ENCODE peak calls at places on chromosomes 7 and 10, in ten cellular contexts. V is suprapubic skin, N is prostate gland, A is H1, C is endothelial cell of umbilical vein, D is HCT116, B is K562, S is HL-60, J is Panc1, X is SK-N-SH. L is an unnamed sample.

GRCh38 chr10:100881552-100882250 is 31.1 kb upstream of the SLF2 start:
- DNase-seq in V (no peak), N (no peak), A (no peak), C (no peak), D (no peak), B (no peak), S (no peak), J (no peak), X (no peak), L (no peak)

GRCh38 chr10:107081644-107082043 is 82.9 kb downstream of the SORCS1 start:
- DNase-seq in V (no peak), N (no peak), A (no peak), C (no peak), D (no peak), B (peak), S (no peak), J (no peak), X (no peak), L (no peak)

GRCh38 chr7:65972976-65973375 is 9.0 kb downstream of the GUSB start:
- DNase-seq in V (no peak), N (no peak), A (no peak), C (no peak), D (no peak), B (no peak), S (no peak), J (no peak), X (no peak), L (no peak)

GRCh38 chr10:28375399-28376354 is 72.8 kb upstream of the MPP7 start:
- DNase-seq in V (no peak), N (peak), A (no peak), C (no peak), D (peak), B (no peak), S (no peak), J (no peak), X (no peak), L (no peak)

GRCh38 chr7:78828317-78828716 is 625.1 kb downstream of the MAGI2 start:
- DNase-seq in V (no peak), N (no peak), A (no peak), C (no peak), D (no peak), B (no peak), S (no peak), J (no peak), X (no peak), L (no peak)

GRCh38 chr10:24262929-24263653 is 54.2 kb downstream of the KIAA1217 start:
- DNase-seq in V (no peak), N (peak), A (no peak), C (no peak), D (no peak), B (no peak), S (no peak), J (no peak), X (no peak), L (no peak)

GRCh38 chr7:82389847-82390246 is 53.7 kb downstream of the CACNA2D1 start:
- DNase-seq in V (no peak), N (no peak), A (no peak), C (no peak), D (no peak), B (no peak), S (no peak), J (no peak), X (no peak), L (no peak)

GRCh38 chr7:923108-924041 is 31.1 kb downstream of the ADAP1 start:
- DNase-seq in V (peak), N (no peak), A (no peak), C (no peak), D (no peak), B (peak), S (peak), J (no peak), X (no peak), L (no peak)

GRCh38 chr10:31739759-31740158 is 188.9 kb downstream of the ARHGAP12 start:
- DNase-seq in V (no peak), N (no peak), A (no peak), C (no peak), D (no peak), B (no peak), S (no peak), J (no peak), X (no peak), L (no peak)

GRCh38 chr10:132637477-132638129 is 100.0 kb downstream of the INPP5A start:
- DNase-seq in V (no peak), N (peak), A (no peak), C (peak), D (peak), B (peak), S (peak), J (peak), X (peak), L (no peak)

GRCh38 chr7:7201583-7202374 is 19.4 kb downstream of the C1GALT1 start:
- DNase-seq in V (no peak), N (no peak), A (no peak), C (no peak), D (no peak), B (no peak), S (no peak), J (no peak), X (no peak), L (no peak)

GRCh38 chr10:132876967-132877366 is 65.4 kb downstream of the CFAP46 start:
- DNase-seq in V (peak), N (no peak), A (no peak), C (no peak), D (no peak), B (no peak), S (no peak), J (no peak), X (no peak), L (no peak)

GRCh38 chr7:100881136-100881535 is 6.2 kb downstream of the SRRT start:
- DNase-seq in V (no peak), N (no peak), A (no peak), C (no peak), D (no peak), B (no peak), S (no peak), J (no peak), X (no peak), L (no peak)

GRCh38 chr7:131722371-131722770 is 165.9 kb upstream of the PODXL start:
- DNase-seq in V (no peak), N (no peak), A (no peak), C (no peak), D (no peak), B (no peak), S (no peak), J (no peak), X (no peak), L (no peak)

GRCh38 chr10:74292871-74293427 is 141.9 kb downstream of the ADK start:
- DNase-seq in V (no peak), N (no peak), A (no peak), C (no peak), D (peak), B (peak), S (no peak), J (no peak), X (no peak), L (no peak)

GRCh38 chr10:105585753-105586152 is 944.7 kb downstream of the SORCS3 start:
- DNase-seq in V (no peak), N (no peak), A (no peak), C (no peak), D (no peak), B (no peak), S (no peak), J (no peak), X (no peak), L (no peak)

GRCh38 chr7:98223898-98224700 is 12.9 kb downstream of the BHLHA15 start:
- DNase-seq in V (no peak), N (no peak), A (no peak), C (no peak), D (no peak), B (no peak), S (no peak), J (no peak), X (peak), L (no peak)

GRCh38 chr7:10083766-10084165 is 889.9 kb upstream of the PHF14 start:
- DNase-seq in V (no peak), N (no peak), A (no peak), C (no peak), D (no peak), B (no peak), S (no peak), J (no peak), X (no peak), L (no peak)

GRCh38 chr7:36217211-36217960 is 64.3 kb downstream of the EEPD1 start:
- DNase-seq in V (no peak), N (no peak), A (no peak), C (no peak), D (no peak), B (peak), S (no peak), J (no peak), X (no peak), L (no peak)

GRCh38 chr7:36217961-36218284 is 64.9 kb downstream of the EEPD1 start:
- DNase-seq in V (no peak), N (no peak), A (no peak), C (no peak), D (no peak), B (no peak), S (no peak), J (no peak), X (no peak), L (no peak)

GRCh38 chr7:36216063-36216684 is 63.1 kb downstream of the EEPD1 start:
- DNase-seq in V (no peak), N (no peak), A (no peak), C (no peak), D (no peak), B (no peak), S (no peak), J (no peak), X (no peak), L (no peak)

GRCh38 chr7:36214608-36215016 is 61.6 kb downstream of the EEPD1 start:
- DNase-seq in V (no peak), N (no peak), A (no peak), C (no peak), D (no peak), B (no peak), S (no peak), J (no peak), X (no peak), L (peak)

DNA sequence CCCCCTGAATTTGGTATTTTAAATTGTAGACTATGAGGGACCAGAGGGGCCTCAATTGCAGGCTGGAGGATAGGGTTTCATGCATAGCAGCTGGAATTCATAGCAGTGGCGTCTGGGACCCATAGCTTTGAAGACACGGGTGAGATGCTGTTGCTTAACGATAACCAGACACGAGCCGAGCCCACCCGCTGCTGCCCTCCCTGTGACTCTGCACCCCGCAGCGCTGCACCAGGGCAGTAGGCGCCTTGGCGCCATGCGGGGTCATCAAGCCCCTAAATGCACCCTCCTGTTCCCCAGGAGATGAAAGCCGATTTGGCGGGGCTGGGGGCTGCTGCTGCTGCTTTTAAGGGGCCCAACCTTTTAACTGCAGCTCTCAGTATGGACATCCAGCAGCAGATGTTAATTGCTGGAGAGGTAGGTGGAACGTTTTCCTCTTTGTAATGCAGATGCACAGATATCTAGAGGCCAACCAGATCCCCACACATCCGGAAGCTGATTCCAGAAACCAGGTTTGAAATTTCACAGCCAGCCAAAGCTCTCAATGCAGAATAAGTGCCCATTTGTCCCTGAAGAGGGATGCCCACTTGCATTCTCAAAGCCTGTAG is 62.1 kb downstream of the EEPD1 start:
- DNase-seq in V (no peak), N (no peak), A (no peak), C (no peak), D (no peak), B (no peak), S (no peak), J (no peak), X (peak), L (peak)
- TF ChIP-seq POLR2AphosphoS5 in V (no peak), N (no peak), A (no peak), C (no peak), D (no peak), B (no peak), S (no peak), J (no peak), X (no peak), L (no peak)

GRCh38 chr7:120805636-120806388 is 52.1 kb downstream of the TSPAN12 start:
- DNase-seq in V (no peak), N (peak), A (peak), C (peak), D (peak), B (peak), S (peak), J (peak), X (peak), L (no peak)
- TF ChIP-seq CTCF in V (peak), N (peak), A (no peak), C (peak), D (peak), B (peak), S (peak), J (peak), X (peak), L (peak)

GRCh38 chr7:25851332-25852248 is 300.4 kb upstream of the NFE2L3 start:
- DNase-seq in V (peak), N (peak), A (no peak), C (peak), D (no peak), B (peak), S (peak), J (peak), X (peak), L (no peak)
- TF ChIP-seq POLR2AphosphoS5 in V (no peak), N (peak), A (no peak), C (no peak), D (no peak), B (no peak), S (no peak), J (no peak), X (no peak), L (peak)

GRCh38 chr10:116524736-116525135 is 21.0 kb upstream of the PNLIP start:
- DNase-seq in V (no peak), N (no peak), A (no peak), C (no peak), D (no peak), B (no peak), S (no peak), J (no peak), X (no peak), L (no peak)

GRCh38 chr10:116526219-116526618 is 19.5 kb upstream of the PNLIP start:
- DNase-seq in V (no peak), N (no peak), A (no peak), C (no peak), D (no peak), B (no peak), S (no peak), J (no peak), X (no peak), L (no peak)

GRCh38 chr10:116521424-116522305 is 24.1 kb upstream of the PNLIP start:
- DNase-seq in V (no peak), N (no peak), A (no peak), C (peak), D (peak), B (peak), S (no peak), J (peak), X (peak), L (no peak)

DNA sequence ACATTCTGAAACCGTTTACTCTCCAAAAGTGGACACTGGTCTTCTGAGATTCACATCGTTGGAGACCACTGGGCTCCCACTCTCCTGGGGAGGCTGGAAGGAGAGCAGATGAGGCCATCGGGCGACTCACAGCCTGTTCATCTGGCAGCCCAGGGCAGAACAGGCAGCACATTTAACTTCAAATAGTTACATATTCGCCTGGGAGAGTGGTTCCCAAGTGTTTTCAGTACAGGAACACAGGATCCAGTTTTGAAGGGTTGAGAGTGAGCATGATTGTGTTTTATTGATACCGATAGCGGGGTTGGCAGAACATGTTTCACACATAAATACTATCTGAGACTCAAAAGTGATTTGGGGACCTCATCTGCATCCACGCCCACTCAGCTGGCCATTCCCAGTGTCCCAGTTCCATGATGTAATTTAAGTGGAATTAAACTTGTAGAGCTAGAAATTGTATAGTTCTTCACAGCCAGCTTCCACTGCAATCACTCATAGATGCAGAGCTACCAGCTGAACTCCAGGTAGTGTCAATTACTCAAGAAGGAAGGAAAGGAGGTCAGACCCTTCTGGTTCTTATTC is 22.8 kb upstream of the PNLIP start:
- DNase-seq in V (no peak), N (no peak), A (no peak), C (no peak), D (no peak), B (no peak), S (no peak), J (no peak), X (no peak), L (no peak)
- TF ChIP-seq CTCF in V (no peak), N (no peak), A (no peak), C (no peak), D (no peak), B (no peak), S (no peak), J (no peak), X (no peak), L (no peak)

GRCh38 chr10:111439034-111439842 is 362.4 kb downstream of the ADRA2A start:
- DNase-seq in V (no peak), N (no peak), A (no peak), C (no peak), D (no peak), B (no peak), S (no peak), J (no peak), X (no peak), L (no peak)

GRCh38 chr10:111435871-111436270 is 359.0 kb downstream of the ADRA2A start:
- DNase-seq in V (no peak), N (no peak), A (no peak), C (no peak), D (no peak), B (no peak), S (no peak), J (no peak), X (no peak), L (no peak)

GRCh38 chr10:111445709-111446108 is 368.9 kb downstream of the ADRA2A start:
- DNase-seq in V (no peak), N (no peak), A (no peak), C (no peak), D (no peak), B (no peak), S (no peak), J (no peak), X (no peak), L (no peak)

DNA sequence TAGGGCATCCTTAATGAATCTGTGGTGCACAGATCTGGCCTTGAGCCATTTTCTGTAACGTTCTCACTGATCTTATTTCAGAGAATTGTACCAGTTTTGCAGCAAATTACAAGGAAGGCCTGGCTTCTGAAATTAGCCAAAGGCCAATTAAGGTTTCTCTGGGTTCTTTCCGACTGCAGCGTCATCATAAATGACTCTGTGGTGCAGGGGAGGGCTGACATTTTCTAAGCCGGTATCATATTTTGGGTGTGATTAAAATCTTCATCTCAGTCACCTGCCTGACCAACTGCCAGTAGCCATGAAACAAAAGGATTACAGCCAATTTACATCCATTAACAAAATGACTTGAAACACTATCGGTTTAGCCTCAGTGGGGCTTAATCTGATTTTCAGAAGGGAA is 363.7 kb downstream of the ADRA2A start:
- DNase-seq in V (no peak), N (no peak), A (no peak), C (no peak), D (no peak), B (no peak), S (no peak), J (no peak), X (peak), L (no peak)
- TF ChIP-seq POLR2AphosphoS5 in V (no peak), N (no peak), A (no peak), C (no peak), D (no peak), B (no peak), S (no peak), J (no peak), X (no peak), L (no peak)

DNA sequence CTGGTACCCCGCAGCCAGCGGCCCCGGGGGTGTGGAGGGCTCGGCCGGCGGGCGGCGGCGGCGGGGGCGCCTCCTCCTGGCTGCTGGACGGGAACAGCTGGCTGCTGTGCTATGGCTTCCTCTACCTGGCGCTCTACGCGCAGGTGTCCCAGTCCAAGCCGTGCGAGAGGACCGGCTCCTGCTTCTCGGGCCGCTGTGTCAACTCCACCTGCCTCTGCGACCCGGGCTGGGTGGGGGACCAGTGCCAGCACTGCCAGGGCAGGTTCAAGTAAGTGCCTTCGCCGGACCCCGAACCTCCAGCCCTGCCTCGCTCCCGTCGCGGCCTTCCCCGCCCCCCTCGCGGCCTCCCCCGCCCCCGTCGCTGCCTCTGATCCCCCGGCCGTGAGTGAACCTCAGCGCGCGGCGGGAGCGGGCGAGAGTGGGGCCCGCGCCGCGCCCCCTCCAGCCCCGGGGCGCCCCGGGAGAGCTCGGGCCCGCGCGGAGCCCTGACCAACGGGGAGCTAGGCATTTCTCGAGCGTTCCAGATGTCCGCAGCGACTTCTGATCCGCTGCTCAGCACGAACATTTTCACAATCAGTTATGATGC is 704 bp downstream of the ATRNL1 start:
- DNase-seq in V (no peak), N (no peak), A (no peak), C (no peak), D (no peak), B (no peak), S (no peak), J (no peak), X (peak), L (no peak)
- TF ChIP-seq CTCF in V (no peak), N (no peak), A (peak), C (no peak), D (peak), B (no peak), S (no peak), J (peak), X (peak), L (no peak)

DNA sequence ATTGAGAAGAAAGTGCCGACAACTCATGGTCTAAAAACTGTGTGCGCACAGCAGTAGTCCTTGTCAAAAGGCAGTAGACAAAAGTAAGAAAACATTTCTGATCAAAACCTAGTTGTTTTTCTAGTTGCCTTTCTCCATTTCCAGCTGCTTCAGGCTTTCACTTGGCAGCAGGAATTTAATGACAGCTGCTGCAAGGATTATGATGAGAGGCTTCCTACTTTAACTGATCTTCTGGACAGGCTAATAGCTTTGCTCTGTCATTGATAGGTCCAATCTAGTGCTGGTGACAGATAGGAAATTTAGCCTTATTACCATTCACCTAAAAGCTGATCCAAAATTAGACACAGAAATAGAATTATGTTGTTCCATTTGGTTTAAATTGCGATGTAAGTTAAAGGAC is 110.7 kb upstream of the SEMA3C start:
- DNase-seq in V (no peak), N (no peak), A (no peak), C (no peak), D (no peak), B (no peak), S (no peak), J (no peak), X (peak), L (no peak)
- TF ChIP-seq POLR2AphosphoS5 in V (no peak), N (no peak), A (no peak), C (no peak), D (no peak), B (no peak), S (no peak), J (no peak), X (no peak), L (no peak)

GRCh38 chr10:45003432-45004000 is 2.8 kb downstream of the ZNF22 start:
- DNase-seq in V (no peak), N (no peak), A (no peak), C (no peak), D (no peak), B (no peak), S (no peak), J (no peak), X (no peak), L (peak)

GRCh38 chr10:45001382-45002148 is 842 bp downstream of the ZNF22 start:
- DNase-seq in V (peak), N (peak), A (no peak), C (peak), D (no peak), B (peak), S (peak), J (peak), X (peak), L (peak)

GRCh38 chr10:44998146-44998631 is 2.5 kb upstream of the ZNF22 start:
- DNase-seq in V (no peak), N (no peak), A (no peak), C (no peak), D (no peak), B (no peak), S (no peak), J (no peak), X (no peak), L (peak)

GRCh38 chr10:45000138-45000763 is 472 bp upstream of the ZNF22 start:
- DNase-seq in V (peak), N (no peak), A (no peak), C (peak), D (no peak), B (no peak), S (no peak), J (no peak), X (no peak), L (peak)

GRCh38 chr10:45000764-45001381 is at the start of gene ZNF22:
- DNase-seq in V (no peak), N (no peak), A (no peak), C (peak), D (no peak), B (peak), S (peak), J (no peak), X (peak), L (peak)
- TF ChIP-seq CTCF in V (no peak), N (no peak), A (no peak), C (no peak), D (no peak), B (no peak), S (no peak), J (no peak), X (no peak), L (no peak)

L was measured in vagina.